ENCODE peak calls at places on chromosomes 6 and 20, in eight cellular contexts. One of them, this sample, is unnamed.

GRCh38 chr6:147954938-147955337 is 387.7 kb upstream of the SASH1 start:
- DNase-seq in tibial nerve: no peak
- DNase-seq in BJ: no peak
- DNase-seq in RWPE1: peak
- DNase-seq in fibroblast of lung: no peak
- DNase-seq in CD8-positive, alpha-beta T cell: no peak
- DNase-seq in cardiac muscle cell: no peak
- DNase-seq in foreskin keratinocyte: peak
- DNase-seq in this sample: no peak

GRCh38 chr6:33993091-33993490 is 152.8 kb downstream of the GRM4 start:
- DNase-seq in tibial nerve: no peak
- DNase-seq in BJ: no peak
- DNase-seq in RWPE1: no peak
- DNase-seq in fibroblast of lung: no peak
- DNase-seq in CD8-positive, alpha-beta T cell: no peak
- DNase-seq in cardiac muscle cell: no peak
- DNase-seq in foreskin keratinocyte: no peak
- DNase-seq in this sample: no peak

GRCh38 chr6:304833-305370 is 12.6 kb downstream of the DUSP22 start:
- DNase-seq in tibial nerve: no peak
- DNase-seq in BJ: no peak
- DNase-seq in RWPE1: no peak
- DNase-seq in fibroblast of lung: no peak
- DNase-seq in CD8-positive, alpha-beta T cell: no peak
- DNase-seq in cardiac muscle cell: no peak
- DNase-seq in foreskin keratinocyte: no peak
- DNase-seq in this sample: no peak

GRCh38 chr6:157092736-157093135 is 230.6 kb downstream of the TMEM242 start:
- DNase-seq in tibial nerve: no peak
- DNase-seq in BJ: no peak
- DNase-seq in RWPE1: no peak
- DNase-seq in fibroblast of lung: peak
- DNase-seq in CD8-positive, alpha-beta T cell: no peak
- DNase-seq in cardiac muscle cell: peak
- DNase-seq in foreskin keratinocyte: no peak
- DNase-seq in this sample: no peak

GRCh38 chr6:93806409-93807270 is 387.3 kb upstream of the EPHA7 start:
- DNase-seq in tibial nerve: no peak
- DNase-seq in BJ: no peak
- DNase-seq in RWPE1: no peak
- DNase-seq in fibroblast of lung: no peak
- DNase-seq in CD8-positive, alpha-beta T cell: no peak
- DNase-seq in cardiac muscle cell: no peak
- DNase-seq in foreskin keratinocyte: no peak
- DNase-seq in this sample: no peak

GRCh38 chr6:16742116-16742515 is 19.1 kb downstream of the ATXN1 start:
- DNase-seq in tibial nerve: no peak
- DNase-seq in BJ: no peak
- DNase-seq in RWPE1: no peak
- DNase-seq in fibroblast of lung: peak
- DNase-seq in CD8-positive, alpha-beta T cell: no peak
- DNase-seq in cardiac muscle cell: no peak
- DNase-seq in foreskin keratinocyte: no peak
- DNase-seq in this sample: no peak

GRCh38 chr6:145241039-145241438 is 494.3 kb downstream of the EPM2A start:
- DNase-seq in tibial nerve: no peak
- DNase-seq in BJ: peak
- DNase-seq in RWPE1: no peak
- DNase-seq in fibroblast of lung: peak
- DNase-seq in CD8-positive, alpha-beta T cell: no peak
- DNase-seq in cardiac muscle cell: no peak
- DNase-seq in foreskin keratinocyte: peak
- DNase-seq in this sample: no peak

GRCh38 chr6:111540971-111541719 is 58.1 kb upstream of the REV3L start:
- DNase-seq in tibial nerve: no peak
- DNase-seq in BJ: no peak
- DNase-seq in RWPE1: no peak
- DNase-seq in fibroblast of lung: peak
- DNase-seq in CD8-positive, alpha-beta T cell: no peak
- DNase-seq in cardiac muscle cell: no peak
- DNase-seq in foreskin keratinocyte: no peak
- DNase-seq in this sample: no peak

GRCh38 chr6:167152858-167153257 is 4.9 kb downstream of the GPR31 start:
- DNase-seq in tibial nerve: no peak
- DNase-seq in BJ: no peak
- DNase-seq in RWPE1: no peak
- DNase-seq in fibroblast of lung: no peak
- DNase-seq in CD8-positive, alpha-beta T cell: no peak
- DNase-seq in cardiac muscle cell: no peak
- DNase-seq in foreskin keratinocyte: no peak
- DNase-seq in this sample: no peak

DNA sequence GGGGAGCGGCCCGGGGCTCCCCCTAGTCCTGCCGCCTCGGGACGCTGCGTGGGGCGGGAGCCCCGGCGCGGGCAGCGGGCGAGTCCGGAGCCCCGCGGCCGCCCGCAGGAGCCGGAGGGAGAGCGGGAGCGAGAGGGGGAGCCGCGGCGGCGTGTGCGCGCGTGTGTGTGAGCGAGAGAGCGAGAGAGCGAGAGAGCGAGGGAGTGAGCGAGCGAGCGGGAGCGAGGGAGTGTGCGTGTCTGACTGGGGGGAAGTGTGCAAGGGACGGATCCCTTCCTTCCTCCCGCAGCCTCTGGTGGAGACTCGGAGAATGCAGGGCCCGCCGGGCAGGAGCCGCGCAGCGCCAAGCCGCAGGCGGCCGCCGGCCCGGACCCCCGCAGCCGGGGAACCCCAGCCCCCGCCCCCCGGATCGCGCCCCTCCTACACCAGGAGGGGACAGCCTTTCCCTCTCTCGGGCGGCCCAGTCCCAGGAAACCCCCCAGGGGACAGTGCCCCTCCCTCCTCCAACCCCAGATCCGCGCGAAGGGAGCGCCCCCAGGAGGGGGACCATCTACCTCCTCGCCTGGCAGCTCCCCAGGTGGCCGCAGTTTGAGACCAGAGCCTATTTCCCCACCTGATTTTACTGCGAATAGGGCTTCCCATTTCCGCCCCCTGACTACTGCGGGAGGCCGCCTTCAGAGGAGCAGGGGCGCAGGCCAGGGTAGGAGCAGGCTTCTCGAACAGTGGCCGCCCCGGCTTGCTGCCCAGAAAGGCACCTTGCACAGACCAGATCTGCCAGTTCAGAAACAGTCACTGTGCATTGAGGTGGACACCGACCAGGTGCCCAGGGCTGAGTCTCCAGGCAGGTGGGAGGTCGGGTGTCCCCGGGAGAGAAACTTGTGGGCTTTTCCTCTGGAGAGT is at the start of gene CDH22:
- DNase-seq in tibial nerve: no peak
- DNase-seq in BJ: no peak
- DNase-seq in RWPE1: peak
- DNase-seq in fibroblast of lung: peak
- DNase-seq in CD8-positive, alpha-beta T cell: no peak
- DNase-seq in cardiac muscle cell: peak
- DNase-seq in foreskin keratinocyte: no peak
- DNase-seq in this sample: peak
- TF ChIP-seq CTCF in tibial nerve: peak
- TF ChIP-seq CTCF in BJ: peak
- TF ChIP-seq CTCF in RWPE1: peak
- TF ChIP-seq CTCF in fibroblast of lung: peak
- TF ChIP-seq CTCF in CD8-positive, alpha-beta T cell: peak
- TF ChIP-seq CTCF in cardiac muscle cell: peak
- TF ChIP-seq CTCF in foreskin keratinocyte: peak
- TF ChIP-seq CTCF in this sample: peak

DNA sequence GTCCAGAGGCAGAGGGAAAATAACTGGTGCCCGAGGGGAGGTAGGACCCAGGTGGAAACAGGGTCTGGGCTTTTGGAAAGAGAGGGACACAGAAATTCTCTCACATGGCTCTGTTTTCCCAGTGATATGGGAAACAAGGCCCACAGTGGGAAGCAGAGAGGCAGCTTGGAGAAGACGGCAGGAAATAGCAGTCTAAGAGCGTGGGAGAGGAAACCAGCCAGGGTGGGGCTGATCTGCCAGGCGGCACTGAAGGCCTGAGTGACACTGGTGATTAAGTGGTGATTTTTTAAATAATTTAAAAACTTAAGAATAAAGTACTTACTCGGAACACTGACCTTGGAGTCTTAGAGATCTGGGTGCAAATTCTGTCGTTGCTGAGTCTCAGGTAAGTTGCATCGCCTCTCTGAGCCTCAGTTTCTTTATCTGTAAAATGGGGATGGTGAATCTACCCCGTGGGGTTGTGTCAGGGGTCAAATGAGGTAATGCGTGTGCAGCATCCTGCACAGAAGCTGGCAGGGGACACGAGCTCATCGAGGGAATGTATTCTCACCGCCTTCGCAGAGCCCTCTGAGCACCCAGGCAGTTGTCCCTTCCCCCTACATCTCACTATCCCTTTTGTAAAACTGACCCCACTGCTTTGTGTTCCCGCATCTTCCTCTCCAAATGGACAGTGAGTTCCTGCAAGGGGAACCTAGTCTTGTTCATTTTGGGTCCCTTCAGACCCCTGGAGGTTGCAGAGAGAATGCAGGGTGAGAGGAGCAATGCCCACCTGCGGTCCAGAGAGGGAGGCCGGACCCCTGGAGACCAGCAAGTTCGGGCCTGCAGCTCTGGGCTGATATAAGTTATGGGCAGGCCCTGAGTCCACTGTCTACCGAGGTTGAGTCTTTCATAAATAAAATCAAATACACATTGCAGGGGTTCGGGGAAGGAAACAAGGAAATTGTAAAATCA is 228.6 kb upstream of the PMEPA1 start:
- DNase-seq in tibial nerve: no peak
- DNase-seq in BJ: no peak
- DNase-seq in RWPE1: no peak
- DNase-seq in fibroblast of lung: peak
- DNase-seq in CD8-positive, alpha-beta T cell: no peak
- DNase-seq in cardiac muscle cell: no peak
- DNase-seq in foreskin keratinocyte: no peak
- DNase-seq in this sample: no peak
- TF ChIP-seq CTCF in tibial nerve: no peak
- TF ChIP-seq CTCF in BJ: no peak
- TF ChIP-seq CTCF in RWPE1: no peak
- TF ChIP-seq CTCF in fibroblast of lung: no peak
- TF ChIP-seq CTCF in CD8-positive, alpha-beta T cell: no peak
- TF ChIP-seq CTCF in cardiac muscle cell: no peak
- TF ChIP-seq CTCF in foreskin keratinocyte: no peak
- TF ChIP-seq CTCF in this sample: no peak

DNA sequence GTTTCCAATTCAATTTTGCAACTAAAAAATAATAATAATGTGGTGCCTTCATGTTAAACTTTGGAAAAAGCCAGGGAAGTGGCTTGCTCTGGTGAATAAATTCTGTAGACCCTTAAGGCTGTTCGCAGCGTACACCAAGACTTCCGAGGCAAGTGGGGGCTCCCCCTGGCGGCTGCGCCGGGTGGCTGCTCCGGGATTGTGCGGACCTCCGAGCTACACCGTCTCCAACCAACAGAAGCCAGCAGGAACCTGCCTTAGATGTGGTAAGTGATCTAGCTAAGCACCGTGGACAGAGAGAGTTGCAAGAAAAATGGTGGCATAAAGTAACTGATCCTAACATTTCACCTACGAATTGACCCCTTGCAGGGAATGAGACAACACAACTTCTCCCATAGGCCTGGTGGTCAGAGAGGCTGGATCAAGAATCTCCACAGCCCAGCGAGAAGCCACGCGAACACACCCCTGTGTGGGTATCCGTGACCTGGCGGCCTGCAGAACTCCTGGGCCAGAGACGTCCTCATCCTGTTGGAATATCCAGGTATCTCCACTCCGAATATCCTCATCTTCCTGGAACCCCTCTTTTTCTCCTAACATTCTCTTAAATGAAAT is 69.6 kb downstream of the TBXT start:
- DNase-seq in tibial nerve: peak
- DNase-seq in BJ: no peak
- DNase-seq in RWPE1: peak
- DNase-seq in fibroblast of lung: peak
- DNase-seq in CD8-positive, alpha-beta T cell: peak
- DNase-seq in cardiac muscle cell: peak
- DNase-seq in foreskin keratinocyte: no peak
- DNase-seq in this sample: peak
- TF ChIP-seq CTCF in tibial nerve: peak
- TF ChIP-seq CTCF in BJ: peak
- TF ChIP-seq CTCF in RWPE1: peak
- TF ChIP-seq CTCF in fibroblast of lung: peak
- TF ChIP-seq CTCF in CD8-positive, alpha-beta T cell: peak
- TF ChIP-seq CTCF in cardiac muscle cell: peak
- TF ChIP-seq CTCF in foreskin keratinocyte: peak
- TF ChIP-seq CTCF in this sample: peak

DNA sequence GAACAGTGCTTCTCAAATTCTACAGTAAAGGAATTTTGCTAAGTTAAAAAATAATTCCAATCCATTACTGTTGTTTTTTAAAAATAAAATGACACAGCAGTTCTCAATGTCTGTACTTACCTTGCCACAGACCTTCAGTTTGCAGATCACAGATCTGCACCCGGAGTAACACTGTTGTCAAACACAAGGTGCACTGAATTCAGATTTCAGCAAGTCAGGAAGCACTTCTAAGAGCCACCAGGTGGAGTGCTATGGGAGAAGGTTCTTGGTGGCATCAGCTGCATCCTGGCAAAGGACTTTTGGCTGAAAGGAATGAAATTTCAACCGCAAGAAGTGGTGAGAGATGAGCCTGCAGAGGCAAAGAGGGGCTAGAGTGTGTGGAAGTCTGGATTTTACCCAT is 17.4 kb downstream of the RSPH4A start:
- DNase-seq in tibial nerve: no peak
- DNase-seq in BJ: no peak
- DNase-seq in RWPE1: no peak
- DNase-seq in fibroblast of lung: no peak
- DNase-seq in CD8-positive, alpha-beta T cell: no peak
- DNase-seq in cardiac muscle cell: no peak
- DNase-seq in foreskin keratinocyte: no peak
- DNase-seq in this sample: no peak
- TF ChIP-seq CTCF in tibial nerve: no peak
- TF ChIP-seq CTCF in BJ: peak
- TF ChIP-seq CTCF in RWPE1: peak
- TF ChIP-seq CTCF in fibroblast of lung: peak
- TF ChIP-seq CTCF in CD8-positive, alpha-beta T cell: no peak
- TF ChIP-seq CTCF in cardiac muscle cell: peak
- TF ChIP-seq CTCF in foreskin keratinocyte: peak
- TF ChIP-seq CTCF in this sample: peak

DNA sequence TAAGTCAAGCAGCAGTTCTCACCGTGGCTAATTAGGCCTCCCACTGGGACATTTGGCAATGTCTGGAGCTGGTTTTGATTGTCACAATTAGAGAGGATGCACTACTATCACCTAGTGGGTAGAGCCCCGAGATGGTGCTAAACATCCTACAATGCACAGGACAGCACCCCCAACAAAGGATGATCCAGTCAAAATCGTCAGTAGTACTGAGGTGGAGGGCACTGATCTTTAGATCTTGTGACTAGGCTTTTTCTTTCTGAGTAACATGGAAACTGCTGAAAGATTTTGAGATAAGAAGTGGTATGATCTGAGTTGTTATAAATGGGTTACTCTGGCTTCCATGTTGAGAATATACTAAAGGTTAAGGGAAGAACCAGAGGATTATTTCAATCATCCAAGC is 12.0 kb downstream of the UBD start:
- DNase-seq in tibial nerve: no peak
- DNase-seq in BJ: no peak
- DNase-seq in RWPE1: no peak
- DNase-seq in fibroblast of lung: no peak
- DNase-seq in CD8-positive, alpha-beta T cell: no peak
- DNase-seq in cardiac muscle cell: no peak
- DNase-seq in foreskin keratinocyte: no peak
- DNase-seq in this sample: no peak
- TF ChIP-seq CTCF in tibial nerve: no peak
- TF ChIP-seq CTCF in BJ: no peak
- TF ChIP-seq CTCF in RWPE1: no peak
- TF ChIP-seq CTCF in fibroblast of lung: no peak
- TF ChIP-seq CTCF in CD8-positive, alpha-beta T cell: no peak
- TF ChIP-seq CTCF in cardiac muscle cell: no peak
- TF ChIP-seq CTCF in foreskin keratinocyte: no peak
- TF ChIP-seq CTCF in this sample: no peak